ENCODE peak calls at places on chromosomes 3 and 15, in four cellular contexts. F, C, N and X are unnamed samples.
A peak's percentile ranks its signal among the peaks of the same experiment; 100 is the strongest.

GRCh38 chr3:159859424-159859823 is 129.2 kb upstream of the IL12A start:
- DNase-seq in C (no peak), F (no peak), N (no peak), X (peak; percentile 37)

GRCh38 chr3:58588030-58588614 is 10.9 kb upstream of the FAM107A start:
- DNase-seq in C (no peak), F (no peak), N (peak; percentile 46), X (no peak)

GRCh38 chr3:13715961-13716360 is 163.9 kb downstream of the WNT7A start:
- DNase-seq in F (no peak), N (no peak), C (no peak), X (peak; percentile 79)

GRCh38 chr15:85116925-85117646 is 135.4 kb downstream of the PDE8A start:
- DNase-seq in F (no peak), N (peak; percentile 38), C (peak; percentile 7), X (peak; percentile 21)

GRCh38 chr15:85764649-85765277 is 30.0 kb downstream of the KLHL25 start:
- DNase-seq in C (no peak), N (peak; percentile 25), F (no peak), X (no peak)

GRCh38 chr3:194282436-194283122 is 68.5 kb downstream of the CPN2 start:
- DNase-seq in N (no peak), C (no peak), F (no peak), X (no peak)

GRCh38 chr3:52056521-52056967 is at the start of gene DUSP7:
- DNase-seq in F (no peak), C (no peak), N (peak; percentile 46), X (no peak)

GRCh38 chr3:29708884-29709283 is 428.0 kb downstream of the RBMS3 start:
- DNase-seq in N (no peak), C (no peak), F (no peak), X (no peak)

GRCh38 chr3:158094235-158094916 is 11.8 kb downstream of the SHOX2 start:
- DNase-seq in C (no peak), F (no peak), N (no peak), X (no peak)

GRCh38 chr15:92510163-92510882 is 116.6 kb downstream of the ST8SIA2 start:
- DNase-seq in F (no peak), N (no peak), C (no peak), X (no peak)

GRCh38 chr3:132229641-132230040 is 87.6 kb upstream of the ACP3 start:
- DNase-seq in C (no peak), N (no peak), F (no peak), X (no peak)

GRCh38 chr3:41075958-41076357 is 123.3 kb upstream of the CTNNB1 start:
- DNase-seq in N (no peak), C (no peak), F (no peak), X (no peak)

GRCh38 chr3:151210676-151211381 is 7.8 kb upstream of the GPR171 start:
- DNase-seq in C (no peak), F (no peak), N (no peak), X (no peak)

GRCh38 chr3:137761563-137762503 is 2.3 kb upstream of the SOX14 start:
- DNase-seq in N (no peak), F (no peak), C (no peak), X (peak; percentile 87)

GRCh38 chr15:33125883-33126535 is 68.5 kb downstream of the FMN1 start:
- DNase-seq in F (no peak), C (no peak), N (no peak), X (no peak)

GRCh38 chr3:129650256-129650872 is 43.9 kb upstream of the PLXND1 start:
- DNase-seq in N (peak; percentile 84), F (peak; percentile 85), C (no peak), X (peak; percentile 93)

GRCh38 chr3:25664810-25665645 is at the start of gene TOP2B:
- DNase-seq in F (peak; percentile 96), C (peak; percentile 81), N (peak; percentile 95), X (peak; percentile 99)

GRCh38 chr3:56874269-56874668 is 72.5 kb upstream of the ARHGEF3 start:
- DNase-seq in F (no peak), C (no peak), N (no peak), X (no peak)

DNA sequence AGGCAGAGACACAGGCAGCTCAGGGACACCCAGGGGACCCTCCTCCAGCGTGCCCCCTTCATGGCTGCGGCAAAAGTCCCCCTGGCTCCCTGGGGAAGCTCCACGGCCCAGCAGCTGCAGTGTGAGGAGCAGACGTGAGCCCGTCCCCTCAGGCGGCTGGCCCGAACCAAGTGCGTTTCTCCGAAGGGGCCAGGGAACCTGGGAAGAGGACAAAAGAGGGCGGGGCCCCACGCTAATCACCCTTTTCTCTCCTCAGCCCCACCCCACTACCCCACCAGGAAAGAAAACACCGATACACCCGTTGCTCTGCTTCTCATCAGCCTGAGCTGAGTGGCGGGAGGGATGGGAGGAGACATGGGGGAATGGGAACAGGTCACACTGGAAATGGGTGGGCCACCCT is at the start of gene MUC4:
- DNase-seq in F (no peak), C (no peak), N (no peak), X (no peak)
- TF ChIP-seq POLR2A in F (no peak), C (no peak), N (no peak), X (no peak)

DNA sequence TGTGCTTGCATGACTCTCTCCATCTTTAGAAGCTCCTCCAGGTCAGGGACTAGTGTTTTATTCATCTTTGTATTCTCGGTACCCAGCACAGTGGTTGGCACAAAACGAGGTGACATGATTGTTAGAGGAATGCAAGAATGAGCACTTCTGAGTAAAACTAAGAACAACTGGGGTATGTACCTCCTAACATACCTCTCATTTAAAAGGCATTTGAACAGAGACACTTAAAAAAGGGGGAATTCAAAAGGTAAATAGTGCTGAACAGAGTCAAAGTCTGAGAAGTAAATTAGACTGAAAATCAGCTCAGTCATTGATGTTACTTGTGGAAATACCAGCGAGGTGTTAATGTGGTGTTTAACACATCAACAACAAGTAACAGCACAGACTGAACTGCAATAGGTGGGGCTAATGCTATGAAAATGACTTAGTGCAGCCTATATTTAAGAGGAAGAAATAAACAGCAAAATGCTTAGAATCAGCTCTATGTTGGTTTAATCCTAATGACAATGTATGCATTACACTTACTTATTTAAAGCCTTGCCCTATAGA is 102.4 kb downstream of the TMCO5A start:
- DNase-seq in C (no peak), N (no peak), F (no peak), X (no peak)
- TF ChIP-seq POLR2A in C (no peak), N (no peak), F (no peak), X (no peak)

GRCh38 chr15:68818088-68818670 is 2.5 kb downstream of the ANP32A start:
- DNase-seq in F (peak; percentile 56), C (no peak), N (peak; percentile 54), X (no peak)
- TF ChIP-seq POLR2A in F (no peak), C (peak; percentile 85), N (peak; percentile 27), X (no peak)

DNA sequence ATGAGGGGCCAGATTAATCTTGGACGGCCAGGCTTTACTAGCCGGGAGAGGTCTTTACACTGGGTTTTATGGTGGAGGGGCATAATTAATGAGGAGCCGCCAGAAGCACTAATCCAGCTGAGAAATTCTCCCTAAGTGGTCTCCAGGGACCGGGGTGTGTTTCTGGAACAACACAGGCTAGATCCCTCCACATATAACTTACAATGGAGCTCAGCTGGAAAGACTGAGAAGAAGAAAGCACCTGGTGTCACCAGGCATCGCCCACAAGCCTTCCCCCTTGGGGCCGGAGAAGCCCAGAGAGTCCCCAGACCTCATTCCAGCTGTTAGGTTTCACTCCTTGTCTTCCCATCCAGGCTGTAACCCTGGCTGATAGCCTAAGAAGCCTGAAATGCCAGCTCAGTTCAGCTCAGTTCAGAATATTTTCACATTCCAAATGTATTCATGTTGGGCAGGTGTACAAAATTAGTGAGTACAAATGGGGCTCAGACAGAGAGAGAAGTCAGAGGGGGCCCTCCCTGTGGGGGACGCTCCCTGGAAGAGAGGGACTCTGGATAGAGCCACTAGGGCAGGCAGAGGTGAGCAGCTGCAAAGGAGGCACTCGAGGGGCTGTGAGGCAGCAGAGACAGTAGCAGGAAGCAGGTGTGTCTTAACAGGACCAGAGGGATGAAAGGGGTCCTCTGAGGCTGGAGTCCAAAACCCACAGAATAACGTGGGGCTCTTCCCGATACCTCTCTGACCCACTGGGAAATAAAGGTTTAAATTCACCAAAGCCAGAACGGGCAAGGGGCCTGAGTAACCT is 127.3 kb downstream of the MEGF11 start:
- DNase-seq in N (no peak), F (no peak), C (no peak), X (no peak)
- TF ChIP-seq POLR2A in N (no peak), F (no peak), C (no peak), X (no peak)

GRCh38 chr15:34337557-34338306 is at the start of gene SLC12A6:
- DNase-seq in C (no peak), F (peak; percentile 85), N (peak; percentile 93), X (peak; percentile 94)
- TF ChIP-seq POLR2A in C (peak; percentile 74), F (no peak), N (no peak), X (peak; percentile 44)

DNA sequence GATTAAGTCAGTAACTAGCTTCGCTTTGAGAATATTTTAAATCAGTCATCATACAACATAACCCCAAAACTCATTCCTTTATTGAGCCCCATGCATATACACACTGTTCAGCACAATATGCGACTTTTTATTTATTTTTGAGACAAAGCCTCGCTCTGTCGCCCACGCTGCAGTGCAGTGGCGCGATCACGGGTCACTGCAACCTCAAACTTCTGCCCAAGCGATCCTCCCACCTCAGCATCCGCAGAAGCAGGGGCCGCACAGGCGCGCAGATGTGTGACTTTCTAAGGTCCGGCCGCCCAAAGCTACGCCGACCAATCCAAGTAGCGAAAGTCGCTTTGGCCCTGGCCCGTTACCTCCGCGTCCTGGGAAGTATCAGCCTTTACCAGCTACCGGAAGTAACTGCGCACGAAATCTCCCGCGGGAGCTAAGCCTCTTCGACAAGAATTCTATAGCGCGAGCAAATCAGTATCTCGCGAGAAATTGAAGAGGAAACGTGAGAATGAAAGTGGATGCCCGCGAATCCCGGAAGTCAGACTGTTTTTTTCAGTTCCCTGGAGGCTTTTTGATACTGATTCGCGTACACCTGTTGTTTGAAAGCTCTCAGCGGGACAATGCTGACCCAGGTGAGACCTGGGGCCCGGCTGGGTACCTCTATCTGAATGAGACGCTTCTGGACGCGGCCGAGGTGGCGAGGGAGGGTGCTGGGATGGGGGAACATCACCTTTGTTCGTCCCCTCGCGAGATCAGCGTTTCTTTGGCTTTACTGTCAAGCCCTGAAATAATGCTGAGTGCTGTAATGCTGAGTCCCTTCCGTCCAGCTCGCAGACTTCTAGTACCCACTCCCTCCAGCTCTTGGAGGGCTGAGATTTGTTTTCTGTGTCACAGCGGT is at the start of the genes DHFR2 and NSUN3:
- DNase-seq in F (peak; percentile 92), N (peak; percentile 98), C (peak; percentile 95), X (peak; percentile 96)
- TF ChIP-seq POLR2A in F (no peak), N (peak; percentile 79), C (peak; percentile 78), X (no peak)

DNA sequence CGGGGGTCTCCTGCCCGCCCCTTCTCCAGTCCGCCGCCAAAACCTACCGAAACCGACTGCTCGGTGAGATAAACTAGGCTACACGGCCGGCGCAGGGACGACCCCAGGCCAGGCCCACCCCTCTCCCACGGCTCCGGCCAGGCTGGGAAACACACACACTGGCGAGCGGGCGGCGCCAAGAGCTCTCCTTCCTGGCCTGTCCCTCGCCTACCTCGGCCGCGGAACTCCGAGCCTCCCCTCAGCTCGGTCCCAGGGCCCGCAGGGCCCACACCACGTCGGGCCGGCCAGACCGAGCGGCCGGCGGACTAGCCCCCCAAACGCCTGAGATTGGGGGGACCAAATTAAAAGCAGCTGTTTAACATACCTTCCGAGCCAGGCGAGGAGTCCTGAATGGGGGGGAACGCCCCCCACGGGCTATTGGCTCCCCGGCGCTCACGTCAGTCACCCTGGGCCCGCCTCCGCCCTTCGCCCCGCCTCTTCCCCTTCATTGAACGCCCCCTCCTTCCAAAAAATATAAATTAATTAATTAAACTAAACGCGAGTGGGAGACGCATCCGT is 4.0 kb upstream of the SIN3A start:
- DNase-seq in C (peak; percentile 24), F (peak; percentile 88), N (peak; percentile 65), X (peak; percentile 98)
- TF ChIP-seq POLR2A in C (no peak), F (no peak), N (no peak), X (peak; percentile 30)